ENCODE peak calls at places on chromosome 13, in six cellular contexts. One of them, this sample, is unnamed.

GRCh38 chr13:94657167-94657566 is 55.2 kb downstream of the SOX21 start:
- DNase-seq in K562: no peak
- DNase-seq in WTC11: no peak
- DNase-seq in IMR-90: peak
- DNase-seq in GM12878: no peak
- DNase-seq in SK-N-SH: no peak
- DNase-seq in this sample: no peak

GRCh38 chr13:88919970-88920628 is 1248.9 kb downstream of the SLITRK5 start:
- DNase-seq in WTC11: no peak
- DNase-seq in K562: no peak
- DNase-seq in SK-N-SH: no peak
- DNase-seq in GM12878: peak
- DNase-seq in IMR-90: no peak
- DNase-seq in this sample: no peak

GRCh38 chr13:110186221-110186838 is 120.6 kb downstream of the COL4A1 start:
- DNase-seq in IMR-90: no peak
- DNase-seq in GM12878: no peak
- DNase-seq in SK-N-SH: no peak
- DNase-seq in K562: no peak
- DNase-seq in WTC11: no peak
- DNase-seq in this sample: no peak

GRCh38 chr13:111204438-111205177 is 89.5 kb downstream of the ARHGEF7 start:
- DNase-seq in IMR-90: peak
- DNase-seq in SK-N-SH: peak
- DNase-seq in WTC11: peak
- DNase-seq in GM12878: no peak
- DNase-seq in K562: peak
- DNase-seq in this sample: no peak

GRCh38 chr13:60869941-60870613 is 473.1 kb downstream of the TDRD3 start:
- DNase-seq in IMR-90: no peak
- DNase-seq in WTC11: no peak
- DNase-seq in GM12878: no peak
- DNase-seq in SK-N-SH: no peak
- DNase-seq in K562: no peak
- DNase-seq in this sample: no peak

GRCh38 chr13:70310720-70311119 is 202.5 kb upstream of the KLHL1 start:
- DNase-seq in WTC11: peak
- DNase-seq in K562: peak
- DNase-seq in IMR-90: no peak
- DNase-seq in GM12878: no peak
- DNase-seq in SK-N-SH: peak
- DNase-seq in this sample: no peak

GRCh38 chr13:90197722-90198121 is 1149.8 kb upstream of the MIR17HG start:
- DNase-seq in SK-N-SH: no peak
- DNase-seq in WTC11: no peak
- DNase-seq in GM12878: no peak
- DNase-seq in K562: no peak
- DNase-seq in IMR-90: no peak
- DNase-seq in this sample: no peak

GRCh38 chr13:48731957-48732569 is 78.3 kb downstream of the CYSLTR2 start:
- DNase-seq in WTC11: peak
- DNase-seq in K562: peak
- DNase-seq in IMR-90: no peak
- DNase-seq in GM12878: no peak
- DNase-seq in SK-N-SH: peak
- DNase-seq in this sample: peak

GRCh38 chr13:110507678-110508381 is 53.7 kb downstream of the RAB20 start:
- DNase-seq in IMR-90: no peak
- DNase-seq in WTC11: no peak
- DNase-seq in GM12878: no peak
- DNase-seq in K562: no peak
- DNase-seq in SK-N-SH: no peak
- DNase-seq in this sample: no peak

GRCh38 chr13:111632906-111633305 is 312.5 kb downstream of the TEX29 start:
- DNase-seq in GM12878: no peak
- DNase-seq in SK-N-SH: no peak
- DNase-seq in K562: no peak
- DNase-seq in IMR-90: no peak
- DNase-seq in WTC11: peak
- DNase-seq in this sample: no peak

GRCh38 chr13:83498045-83498444 is 384.2 kb downstream of the SLITRK1 start:
- DNase-seq in WTC11: no peak
- DNase-seq in GM12878: no peak
- DNase-seq in SK-N-SH: no peak
- DNase-seq in IMR-90: no peak
- DNase-seq in K562: no peak
- DNase-seq in this sample: no peak

GRCh38 chr13:80871481-80871880 is 530.6 kb upstream of the SPRY2 start:
- DNase-seq in WTC11: no peak
- DNase-seq in GM12878: no peak
- DNase-seq in IMR-90: no peak
- DNase-seq in K562: no peak
- DNase-seq in SK-N-SH: no peak
- DNase-seq in this sample: no peak

GRCh38 chr13:48161530-48162179 is 66.8 kb upstream of the MED4 start:
- DNase-seq in WTC11: no peak
- DNase-seq in IMR-90: no peak
- DNase-seq in GM12878: no peak
- DNase-seq in K562: peak
- DNase-seq in SK-N-SH: no peak
- DNase-seq in this sample: no peak

GRCh38 chr13:110132178-110132975 is 174.6 kb downstream of the COL4A1 start:
- DNase-seq in SK-N-SH: peak
- DNase-seq in GM12878: no peak
- DNase-seq in IMR-90: peak
- DNase-seq in K562: no peak
- DNase-seq in WTC11: no peak
- DNase-seq in this sample: no peak

GRCh38 chr13:81683526-81683925 is 1342.6 kb upstream of the SPRY2 start:
- DNase-seq in IMR-90: no peak
- DNase-seq in K562: no peak
- DNase-seq in WTC11: no peak
- DNase-seq in GM12878: no peak
- DNase-seq in SK-N-SH: no peak
- DNase-seq in this sample: no peak

GRCh38 chr13:41004875-41005693 is 14.0 kb downstream of the ELF1 start:
- DNase-seq in SK-N-SH: no peak
- DNase-seq in GM12878: peak
- DNase-seq in K562: peak
- DNase-seq in WTC11: no peak
- DNase-seq in IMR-90: no peak
- DNase-seq in this sample: no peak

DNA sequence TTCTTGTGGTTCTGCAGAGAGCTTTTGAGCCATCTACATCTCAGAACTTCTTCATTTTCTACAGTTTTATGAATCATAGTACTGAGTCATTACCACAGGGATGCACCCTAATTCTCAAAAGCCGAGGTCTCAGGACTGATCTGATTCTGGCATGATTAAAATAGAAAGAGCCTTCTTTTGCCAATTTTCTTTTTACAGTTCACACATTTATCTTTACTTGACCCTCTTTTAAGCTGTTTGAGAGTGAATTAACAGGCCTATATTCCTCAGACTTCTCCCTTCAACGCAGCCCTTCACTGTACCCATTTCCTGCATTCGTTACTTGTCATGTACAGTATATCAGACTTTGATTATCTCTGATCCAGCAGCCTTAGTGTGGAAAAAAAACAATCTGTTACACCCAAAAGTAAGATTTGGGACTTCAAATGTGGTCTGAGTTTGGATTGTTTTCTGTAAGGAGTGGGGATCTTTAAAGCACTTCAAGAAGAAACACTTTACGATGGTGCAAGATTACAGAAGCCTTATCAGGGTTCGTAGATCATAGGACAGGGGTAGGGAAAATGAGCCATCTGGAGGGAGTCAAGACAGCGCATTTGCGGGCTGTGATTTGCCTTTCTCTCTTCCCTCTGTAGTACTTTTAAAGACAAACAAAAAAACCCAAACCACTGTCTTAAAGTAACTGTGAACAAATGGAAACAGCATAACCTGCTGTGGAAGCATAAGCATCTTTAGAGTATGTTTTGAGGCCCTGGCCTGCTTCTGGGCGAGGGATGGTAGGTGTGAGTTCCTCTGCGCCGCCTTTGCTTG is 15.3 kb upstream of the GPR183 start:
- DNase-seq in IMR-90: peak
- DNase-seq in GM12878: peak
- DNase-seq in WTC11: no peak
- DNase-seq in SK-N-SH: no peak
- DNase-seq in K562: peak
- DNase-seq in this sample: no peak
- TF ChIP-seq USF2 in IMR-90: no peak
- TF ChIP-seq USF2 in GM12878: no peak
- TF ChIP-seq USF2 in WTC11: no peak
- TF ChIP-seq USF2 in SK-N-SH: no peak
- TF ChIP-seq USF2 in K562: no peak
- TF ChIP-seq USF2 in this sample: no peak

GRCh38 chr13:49802410-49802809 is 9.9 kb upstream of the KPNA3 start:
- DNase-seq in IMR-90: no peak
- DNase-seq in WTC11: no peak
- DNase-seq in SK-N-SH: no peak
- DNase-seq in K562: no peak
- DNase-seq in GM12878: no peak
- DNase-seq in this sample: no peak
- TF ChIP-seq USF2 in IMR-90: no peak
- TF ChIP-seq USF2 in WTC11: no peak
- TF ChIP-seq USF2 in SK-N-SH: no peak
- TF ChIP-seq USF2 in K562: no peak
- TF ChIP-seq USF2 in GM12878: no peak
- TF ChIP-seq USF2 in this sample: no peak

GRCh38 chr13:106243011-106243410 is 292.5 kb downstream of the EFNB2 start:
- DNase-seq in K562: no peak
- DNase-seq in SK-N-SH: no peak
- DNase-seq in GM12878: no peak
- DNase-seq in WTC11: no peak
- DNase-seq in IMR-90: no peak
- DNase-seq in this sample: no peak

GRCh38 chr13:106241974-106242373 is 293.5 kb downstream of the EFNB2 start:
- DNase-seq in GM12878: no peak
- DNase-seq in K562: no peak
- DNase-seq in SK-N-SH: no peak
- DNase-seq in IMR-90: peak
- DNase-seq in WTC11: no peak
- DNase-seq in this sample: no peak

GRCh38 chr13:106246237-106246636 is 289.2 kb downstream of the EFNB2 start:
- DNase-seq in GM12878: no peak
- DNase-seq in IMR-90: no peak
- DNase-seq in K562: no peak
- DNase-seq in WTC11: no peak
- DNase-seq in SK-N-SH: no peak
- DNase-seq in this sample: no peak

GRCh38 chr13:106238690-106239089 is 296.8 kb downstream of the EFNB2 start:
- DNase-seq in IMR-90: no peak
- DNase-seq in GM12878: no peak
- DNase-seq in SK-N-SH: no peak
- DNase-seq in K562: no peak
- DNase-seq in WTC11: no peak
- DNase-seq in this sample: no peak

DNA sequence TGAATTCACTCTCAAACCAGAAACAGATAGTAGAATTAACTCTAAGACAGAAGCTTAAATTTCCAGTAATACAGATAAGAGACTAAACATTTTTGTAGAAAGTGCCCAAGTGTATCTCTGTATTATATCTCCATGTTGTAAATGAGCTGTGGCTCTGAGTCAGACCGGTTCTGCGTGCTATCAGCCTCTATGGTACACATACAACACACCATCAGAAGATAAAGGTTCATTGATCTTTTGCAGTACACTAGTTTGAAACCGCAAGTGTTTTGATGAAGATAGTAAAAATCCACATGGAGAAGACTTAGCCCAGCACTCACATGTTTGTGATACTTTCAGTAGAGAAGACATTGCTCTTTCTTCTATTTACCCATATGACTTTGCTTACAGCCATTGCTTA is 292.9 kb downstream of the EFNB2 start:
- DNase-seq in SK-N-SH: no peak
- DNase-seq in IMR-90: no peak
- DNase-seq in WTC11: no peak
- DNase-seq in GM12878: no peak
- DNase-seq in K562: no peak
- DNase-seq in this sample: no peak
- TF ChIP-seq USF2 in SK-N-SH: no peak
- TF ChIP-seq USF2 in IMR-90: no peak
- TF ChIP-seq USF2 in WTC11: no peak
- TF ChIP-seq USF2 in GM12878: no peak
- TF ChIP-seq USF2 in K562: no peak
- TF ChIP-seq USF2 in this sample: no peak

GRCh38 chr13:106378263-106378662 is 157.2 kb downstream of the EFNB2 start:
- DNase-seq in GM12878: no peak
- DNase-seq in SK-N-SH: no peak
- DNase-seq in K562: no peak
- DNase-seq in IMR-90: no peak
- DNase-seq in WTC11: no peak
- DNase-seq in this sample: no peak

GRCh38 chr13:106374631-106375030 is 160.8 kb downstream of the EFNB2 start:
- DNase-seq in IMR-90: no peak
- DNase-seq in SK-N-SH: no peak
- DNase-seq in WTC11: no peak
- DNase-seq in K562: no peak
- DNase-seq in GM12878: no peak
- DNase-seq in this sample: no peak

GRCh38 chr13:106377341-106377740 is 158.1 kb downstream of the EFNB2 start:
- DNase-seq in WTC11: no peak
- DNase-seq in K562: no peak
- DNase-seq in SK-N-SH: no peak
- DNase-seq in IMR-90: no peak
- DNase-seq in GM12878: no peak
- DNase-seq in this sample: no peak

GRCh38 chr13:106375085-106375484 is 160.4 kb downstream of the EFNB2 start:
- DNase-seq in K562: no peak
- DNase-seq in IMR-90: no peak
- DNase-seq in GM12878: no peak
- DNase-seq in SK-N-SH: no peak
- DNase-seq in WTC11: no peak
- DNase-seq in this sample: no peak

DNA sequence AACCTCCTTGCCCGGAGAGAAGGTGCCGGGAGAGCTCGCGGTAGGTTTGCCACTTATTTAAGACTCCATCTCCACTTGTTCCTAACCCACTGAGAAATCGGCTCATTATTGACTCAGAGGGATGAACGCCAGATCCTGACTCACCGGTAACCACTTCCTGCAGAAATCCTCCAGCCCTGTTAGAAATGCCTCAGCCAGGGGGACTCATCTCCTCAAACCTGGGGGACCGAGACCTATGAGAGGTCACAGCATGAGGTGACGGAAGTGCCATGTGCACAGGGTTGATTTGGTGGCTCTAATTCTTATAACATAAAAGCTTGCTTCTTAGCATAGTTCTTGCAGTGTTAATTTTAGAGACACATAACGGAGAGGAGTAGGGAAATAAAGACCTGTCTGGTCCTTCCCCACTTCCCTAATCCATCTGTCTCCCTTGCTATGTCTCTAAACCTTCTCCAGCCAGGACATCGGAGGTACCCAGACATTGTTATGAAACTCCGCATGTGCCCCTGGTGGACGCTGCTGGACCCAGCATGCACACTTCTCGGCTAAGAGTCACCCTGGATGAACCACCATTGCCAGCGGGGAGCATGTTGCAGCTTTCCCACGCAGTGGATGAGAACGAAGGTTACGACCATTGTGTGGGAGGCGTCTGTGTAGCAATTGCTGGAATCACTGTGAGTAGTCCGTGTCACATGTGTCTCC is 158.9 kb downstream of the EFNB2 start:
- DNase-seq in GM12878: no peak
- DNase-seq in SK-N-SH: no peak
- DNase-seq in WTC11: no peak
- DNase-seq in K562: no peak
- DNase-seq in IMR-90: peak
- DNase-seq in this sample: peak
- TF ChIP-seq USF2 in GM12878: no peak
- TF ChIP-seq USF2 in SK-N-SH: no peak
- TF ChIP-seq USF2 in WTC11: no peak
- TF ChIP-seq USF2 in K562: no peak
- TF ChIP-seq USF2 in IMR-90: no peak
- TF ChIP-seq USF2 in this sample: no peak